ENCODE peak calls at places on chromosomes 7 and 10, in four cellular contexts. One of them, this sample, is unnamed.

GRCh38 chr10:44950326-44951225 is 9.0 kb upstream of the RASSF4 start:
- DNase-seq in ELR: no peak
- DNase-seq in stimulated activated CD8-positive, alpha-beta memory T cell treated with anti-CD3 and anti-CD28 coated beads, Interleukin-15, amount 100 ng/mL, for 4 hours: no peak
- DNase-seq in GM04504: no peak
- DNase-seq in this sample: no peak

GRCh38 chr10:28429573-28430216 is 103.2 kb upstream of the WAC start:
- DNase-seq in GM04504: no peak
- DNase-seq in ELR: peak; percentile 28
- DNase-seq in stimulated activated CD8-positive, alpha-beta memory T cell treated with anti-CD3 and anti-CD28 coated beads, Interleukin-15, amount 100 ng/mL, for 4 hours: no peak
- DNase-seq in this sample: no peak

GRCh38 chr10:59709472-59710125 is at the start of gene SLC16A9:
- DNase-seq in ELR: peak; percentile 39
- DNase-seq in stimulated activated CD8-positive, alpha-beta memory T cell treated with anti-CD3 and anti-CD28 coated beads, Interleukin-15, amount 100 ng/mL, for 4 hours: no peak
- DNase-seq in GM04504: no peak
- DNase-seq in this sample: peak; percentile 84

GRCh38 chr10:59991661-59992060 is 85.3 kb upstream of the CCDC6 start:
- DNase-seq in GM04504: peak; percentile 1
- DNase-seq in ELR: peak; percentile 13
- DNase-seq in stimulated activated CD8-positive, alpha-beta memory T cell treated with anti-CD3 and anti-CD28 coated beads, Interleukin-15, amount 100 ng/mL, for 4 hours: no peak
- DNase-seq in this sample: peak; percentile 69

GRCh38 chr10:31322647-31323046 is 3.6 kb downstream of the ZEB1 start:
- DNase-seq in ELR: peak; percentile 45
- DNase-seq in stimulated activated CD8-positive, alpha-beta memory T cell treated with anti-CD3 and anti-CD28 coated beads, Interleukin-15, amount 100 ng/mL, for 4 hours: no peak
- DNase-seq in GM04504: no peak
- DNase-seq in this sample: peak; percentile 36

GRCh38 chr7:30934732-30935568 is 23.3 kb downstream of the AQP1 start:
- DNase-seq in ELR: no peak
- DNase-seq in stimulated activated CD8-positive, alpha-beta memory T cell treated with anti-CD3 and anti-CD28 coated beads, Interleukin-15, amount 100 ng/mL, for 4 hours: no peak
- DNase-seq in GM04504: no peak
- DNase-seq in this sample: no peak

GRCh38 chr7:1696671-1697498 is 26.8 kb downstream of the ELFN1 start:
- DNase-seq in stimulated activated CD8-positive, alpha-beta memory T cell treated with anti-CD3 and anti-CD28 coated beads, Interleukin-15, amount 100 ng/mL, for 4 hours: no peak
- DNase-seq in ELR: no peak
- DNase-seq in GM04504: no peak
- DNase-seq in this sample: peak; percentile 13

GRCh38 chr10:91049961-91050360 is 129.1 kb upstream of the ANKRD1 start:
- DNase-seq in ELR: no peak
- DNase-seq in GM04504: no peak
- DNase-seq in stimulated activated CD8-positive, alpha-beta memory T cell treated with anti-CD3 and anti-CD28 coated beads, Interleukin-15, amount 100 ng/mL, for 4 hours: no peak
- DNase-seq in this sample: no peak

GRCh38 chr7:106774768-106775551 is 90.1 kb upstream of the PIK3CG start:
- DNase-seq in GM04504: no peak
- DNase-seq in stimulated activated CD8-positive, alpha-beta memory T cell treated with anti-CD3 and anti-CD28 coated beads, Interleukin-15, amount 100 ng/mL, for 4 hours: peak; percentile 30
- DNase-seq in ELR: peak; percentile 65
- DNase-seq in this sample: no peak

GRCh38 chr7:45052011-45052410 is 36.8 kb downstream of the NACAD start:
- DNase-seq in ELR: no peak
- DNase-seq in stimulated activated CD8-positive, alpha-beta memory T cell treated with anti-CD3 and anti-CD28 coated beads, Interleukin-15, amount 100 ng/mL, for 4 hours: no peak
- DNase-seq in GM04504: no peak
- DNase-seq in this sample: no peak

GRCh38 chr10:97612386-97612785 is 20.9 kb downstream of the MORN4 start:
- DNase-seq in GM04504: peak; percentile 32
- DNase-seq in stimulated activated CD8-positive, alpha-beta memory T cell treated with anti-CD3 and anti-CD28 coated beads, Interleukin-15, amount 100 ng/mL, for 4 hours: no peak
- DNase-seq in ELR: peak; percentile 69
- DNase-seq in this sample: no peak

GRCh38 chr7:75914169-75914654 is 743 bp upstream of the POR start:
- DNase-seq in stimulated activated CD8-positive, alpha-beta memory T cell treated with anti-CD3 and anti-CD28 coated beads, Interleukin-15, amount 100 ng/mL, for 4 hours: no peak
- DNase-seq in ELR: no peak
- DNase-seq in GM04504: no peak
- DNase-seq in this sample: no peak

GRCh38 chr7:5523052-5523711 is 99.5 kb upstream of the TNRC18 start:
- DNase-seq in stimulated activated CD8-positive, alpha-beta memory T cell treated with anti-CD3 and anti-CD28 coated beads, Interleukin-15, amount 100 ng/mL, for 4 hours: no peak
- DNase-seq in GM04504: no peak
- DNase-seq in ELR: peak; percentile 42
- DNase-seq in this sample: no peak

This sample was measured in head of caudate nucleus.